ENCODE peak calls at places on chromosomes 11 and 22, in nine cellular contexts. D, A, G, K, Z, C, H, U and F are unnamed samples.

GRCh38 chr22:38230108-38230825 is 28.5 kb downstream of the MAFF start:
- DNase-seq in U (no peak), H (no peak), G (peak; percentile 58), K (no peak), Z (no peak), C (no peak), D (peak; percentile 79), A (no peak), F (peak; percentile 64)

GRCh38 chr22:38074181-38075104 is 9.5 kb downstream of the SLC16A8 start:
- DNase-seq in C (peak; percentile 70), D (no peak), K (no peak), U (no peak), G (peak; percentile 53), A (no peak), H (no peak), Z (no peak), F (no peak)

GRCh38 chr11:84747871-84748270 is 879.3 kb downstream of the DLG2 start:
- DNase-seq in H (no peak), G (no peak), K (no peak), D (no peak), U (no peak), A (no peak), Z (no peak), C (no peak), F (no peak)

GRCh38 chr11:29435421-29435820 is 581.4 kb downstream of the KCNA4 start:
- DNase-seq in Z (no peak), C (no peak), D (no peak), A (no peak), K (no peak), G (no peak), U (peak; percentile 46), H (no peak), F (no peak)

GRCh38 chr11:133901999-133902398 is 54.8 kb downstream of the IGSF9B start:
- DNase-seq in D (no peak), C (no peak), U (no peak), G (no peak), K (no peak), H (no peak), A (no peak), Z (no peak), F (no peak)

GRCh38 chr11:88680806-88681205 is 343.3 kb upstream of the CTSC start:
- DNase-seq in A (no peak), U (no peak), H (no peak), D (no peak), G (no peak), C (no peak), Z (no peak), K (no peak), F (no peak)

GRCh38 chr11:30786392-30787120 is 200.4 kb upstream of the MPPED2 start:
- DNase-seq in Z (no peak), D (no peak), U (no peak), A (no peak), H (no peak), G (no peak), C (no peak), K (no peak), F (no peak)

GRCh38 chr11:105100976-105101630 is 38.5 kb downstream of the CARD18 start:
- DNase-seq in G (no peak), H (no peak), Z (no peak), U (no peak), C (no peak), K (no peak), A (no peak), D (no peak), F (no peak)

GRCh38 chr11:70036971-70037882 is 40.9 kb upstream of the ANO1 start:
- DNase-seq in K (no peak), H (no peak), U (no peak), C (no peak), Z (peak; percentile 10), A (no peak), G (no peak), D (no peak), F (no peak)

GRCh38 chr11:7909585-7910325 is 21.3 kb downstream of the OR10A6 start:
- DNase-seq in D (no peak), K (no peak), U (no peak), Z (no peak), C (no peak), G (no peak), A (peak; percentile 21), H (no peak), F (no peak)

GRCh38 chr11:126676536-126676935 is 321.1 kb downstream of the ST3GAL4 start:
- DNase-seq in D (no peak), Z (no peak), G (no peak), C (no peak), A (no peak), K (no peak), U (no peak), H (no peak), F (no peak)

GRCh38 chr11:706957-707816 is 1.2 kb downstream of the EPS8L2 start:
- DNase-seq in A (no peak), G (peak; percentile 37), H (no peak), U (no peak), C (no peak), D (no peak), K (no peak), Z (no peak), F (no peak)

GRCh38 chr11:27618591-27618990 is 81.7 kb downstream of the BDNF start:
- DNase-seq in Z (no peak), D (no peak), U (no peak), K (no peak), A (no peak), H (no peak), C (no peak), G (no peak), F (no peak)

GRCh38 chr11:134275534-134276395 is at the start of gene GLB1L3:
- DNase-seq in K (no peak), U (no peak), D (peak; percentile 46), C (peak; percentile 71), G (peak; percentile 31), A (no peak), H (peak; percentile 42), Z (peak; percentile 89), F (peak; percentile 84)

GRCh38 chr22:36349726-36350125 is 38.0 kb downstream of the MYH9 start:
- DNase-seq in U (no peak), H (no peak), Z (no peak), D (no peak), A (no peak), G (no peak), K (no peak), C (no peak), F (no peak)

GRCh38 chr11:70525006-70525405 is 126.7 kb downstream of the CTTN start:
- DNase-seq in A (no peak), K (no peak), D (no peak), G (no peak), H (no peak), C (no peak), Z (no peak), U (no peak), F (no peak)

GRCh38 chr11:78851883-78852586 is 277.4 kb upstream of the NARS2 start:
- DNase-seq in K (no peak), A (no peak), U (no peak), D (peak; percentile 51), H (no peak), C (no peak), Z (no peak), G (no peak), F (no peak)

GRCh38 chr11:68601147-68601546 is 83.2 kb upstream of the GAL start:
- DNase-seq in G (no peak), U (no peak), Z (no peak), A (no peak), C (no peak), K (no peak), D (no peak), H (no peak), F (no peak)

GRCh38 chr22:43313497-43314474 is 29.4 kb downstream of the SCUBE1 start:
- DNase-seq in A (no peak), K (peak; percentile 32), H (no peak), D (no peak), G (peak; percentile 26), U (no peak), C (no peak), Z (no peak), F (no peak)

GRCh38 chr11:12163181-12163841 is 52.9 kb downstream of the MICAL2 start:
- DNase-seq in C (no peak), H (no peak), Z (no peak), G (peak; percentile 96), K (peak; percentile 42), D (peak; percentile 40), A (peak; percentile 96), U (peak; percentile 85), F (no peak)

GRCh38 chr22:43439368-43440102 is 27.7 kb downstream of the MPPED1 start:
- DNase-seq in D (no peak), G (no peak), A (no peak), K (no peak), Z (no peak), C (peak; percentile 39), H (no peak), U (no peak), F (no peak)

GRCh38 chr11:32033067-32033466 is 57.8 kb upstream of the RCN1 start:
- DNase-seq in C (no peak), K (no peak), Z (no peak), A (no peak), G (no peak), U (no peak), H (no peak), D (no peak), F (no peak)

GRCh38 chr11:66835762-66836405 is 7.4 kb upstream of the RCE1 start:
- DNase-seq in K (peak; percentile 52), U (no peak), A (peak; percentile 38), C (no peak), D (no peak), G (peak; percentile 51), H (no peak), Z (no peak), F (no peak)

GRCh38 chr11:6443269-6444003 is 2.6 kb upstream of the HPX start:
- DNase-seq in D (peak; percentile 64), Z (peak; percentile 68), U (peak; percentile 40), C (peak; percentile 56), H (no peak), A (peak; percentile 38), G (peak; percentile 65), K (no peak), F (peak; percentile 75)

GRCh38 chr11:95829580-95830259 is 39.4 kb downstream of the CEP57 start:
- DNase-seq in G (no peak), Z (no peak), U (peak; percentile 31), K (no peak), D (no peak), A (peak; percentile 19), H (no peak), C (no peak), F (no peak)

GRCh38 chr11:43934359-43935130 is 7.9 kb upstream of the C11orf96 start:
- DNase-seq in H (no peak), Z (no peak), C (no peak), U (no peak), D (no peak), A (no peak), G (no peak), K (no peak), F (no peak)

GRCh38 chr11:96259053-96259837 is 83.8 kb downstream of the MAML2 start:
- DNase-seq in H (no peak), Z (no peak), K (no peak), D (no peak), A (peak; percentile 80), U (peak; percentile 29), C (no peak), G (peak; percentile 79), F (no peak)

GRCh38 chr22:22612516-22612915 is 31.9 kb upstream of the GGTLC2 start:
- DNase-seq in G (no peak), Z (no peak), U (no peak), C (no peak), D (no peak), H (no peak), K (no peak), A (no peak), F (no peak)

GRCh38 chr11:101448881-101449442 is 134.8 kb downstream of the TRPC6 start:
- DNase-seq in H (no peak), Z (no peak), A (no peak), D (no peak), G (no peak), K (no peak), C (no peak), U (no peak), F (no peak)

GRCh38 chr11:96424693-96425092 is 34.9 kb downstream of the JRKL start:
- DNase-seq in Z (no peak), K (peak; percentile 48), D (no peak), G (peak; percentile 5), U (peak; percentile 11), H (no peak), C (no peak), A (peak; percentile 50), F (no peak)

GRCh38 chr22:16914006-16914405 is 88.8 kb upstream of the XKR3 start:
- DNase-seq in C (no peak), G (no peak), A (no peak), D (no peak), Z (no peak), U (no peak), H (no peak), K (no peak), F (no peak)